ENCODE peak calls at places on chromosome 11, in nine cellular contexts. Y is GM18507; E is activated CD4-positive, alpha-beta T cell treated with anti-CD3 and anti-CD28 coated beads, Interleukin-2, amount 50 U/mL, for 1 hour; W is T-helper 2 cell; P is amygdala; G is T-helper 1 cell; D is stimulated activated CD8-positive, alpha-beta memory T cell treated with anti-CD3 and anti-CD28 coated beads, Interleukin-7, amount 100 ng/mL, for 1 hour; I is stimulated activated CD4-positive, alpha-beta T cell treated with anti-CD3 and anti-CD28 coated beads, Interleukin-1b, Interleukin-23, amount 100 ng/mL, for 1 hour; K is RWPE1. M is an unnamed sample.

GRCh38 chr11:85826096-85826855 is 15.3 kb upstream of the SYTL2 start:
- DNase-seq in D (no peak), K (peak; percentile 44), I (no peak), W (no peak), P (no peak), G (no peak), Y (no peak), E (no peak), M (peak; percentile 20)

GRCh38 chr11:121032546-121032945 is 8.6 kb downstream of the TBCEL start:
- DNase-seq in W (no peak), D (no peak), E (no peak), Y (no peak), P (no peak), K (no peak), I (no peak), G (no peak), M (no peak)

GRCh38 chr11:101063706-101064105 is 65.9 kb downstream of the PGR start:
- DNase-seq in W (no peak), I (no peak), Y (no peak), E (no peak), D (no peak), K (no peak), P (no peak), G (no peak), M (no peak)

GRCh38 chr11:9104581-9104980 is 13.2 kb upstream of the SCUBE2 start:
- DNase-seq in D (no peak), E (no peak), W (no peak), G (no peak), K (no peak), I (no peak), P (no peak), Y (no peak), M (no peak)

GRCh38 chr11:655036-655726 is 18.1 kb downstream of the DRD4 start:
- DNase-seq in Y (no peak), D (no peak), P (no peak), E (no peak), W (no peak), G (no peak), K (no peak), I (no peak), M (peak; percentile 32)

GRCh38 chr11:834371-835316 is 1.9 kb downstream of the CD151 start:
- DNase-seq in I (no peak), G (no peak), K (peak; percentile 87), E (no peak), P (peak; percentile 48), D (no peak), W (no peak), Y (no peak), M (peak; percentile 85)

GRCh38 chr11:6526411-6527135 is 29.5 kb downstream of the DNHD1 start:
- DNase-seq in E (no peak), K (no peak), W (no peak), P (no peak), I (no peak), D (no peak), Y (no peak), G (no peak), M (no peak)

GRCh38 chr11:62193954-62194353 is 3.9 kb downstream of the SCGB1D1 start:
- DNase-seq in I (no peak), W (no peak), G (no peak), E (no peak), Y (no peak), P (no peak), D (no peak), K (no peak), M (no peak)

GRCh38 chr11:22703040-22703439 is 36.6 kb downstream of the GAS2 start:
- DNase-seq in P (no peak), G (no peak), E (no peak), Y (no peak), W (no peak), I (no peak), K (peak; percentile 59), D (no peak), M (no peak)

GRCh38 chr11:8765294-8765693 is 82.7 kb downstream of the RPL27A start:
- DNase-seq in G (no peak), D (no peak), Y (no peak), K (no peak), W (no peak), P (no peak), I (no peak), E (no peak), M (no peak)

GRCh38 chr11:72582206-72583176 is 91.7 kb downstream of the PDE2A start:
- DNase-seq in D (no peak), P (no peak), E (no peak), G (no peak), K (no peak), Y (no peak), W (no peak), I (no peak), M (no peak)

GRCh38 chr11:94706211-94706610 is 61.9 kb upstream of the AMOTL1 start:
- DNase-seq in D (no peak), E (no peak), G (no peak), K (peak; percentile 95), P (no peak), Y (no peak), W (no peak), I (no peak), M (no peak)

GRCh38 chr11:90341986-90342385 is 119.1 kb upstream of the CHORDC1 start:
- DNase-seq in E (no peak), K (no peak), W (no peak), D (no peak), Y (no peak), P (no peak), G (no peak), I (no peak), M (no peak)

GRCh38 chr11:57904369-57904768 is 119.3 kb upstream of the OR9Q1 start:
- DNase-seq in K (no peak), D (no peak), I (no peak), G (no peak), W (no peak), P (no peak), Y (no peak), E (no peak), M (no peak)

GRCh38 chr11:43278302-43278956 is 33.4 kb upstream of the API5 start:
- DNase-seq in K (peak; percentile 50), P (no peak), W (no peak), I (no peak), Y (no peak), G (no peak), D (no peak), E (no peak), M (no peak)